ENCODE peak calls at places on chromosomes 12 and 14, in seven cellular contexts. H, V, Y, M, F, I and Q are unnamed samples.
A peak's percentile ranks its signal among the peaks of the same experiment; 100 is the strongest.

GRCh38 chr12:78703820-78704525 is 160.6 kb upstream of the SYT1 start:
- DNase-seq in H (no peak), I (no peak), F (peak; percentile 91), V (no peak), Y (no peak), M (no peak), Q (no peak)

GRCh38 chr12:14846042-14846587 is 2.8 kb upstream of the ART4 start:
- DNase-seq in Y (no peak), F (no peak), M (no peak), H (no peak), I (no peak), V (no peak), Q (no peak)

GRCh38 chr14:102183922-102184677 is 44.4 kb downstream of the WDR20 start:
- DNase-seq in V (no peak), M (no peak), H (peak; percentile 16), Y (no peak), I (no peak), F (no peak), Q (no peak)

GRCh38 chr12:46553266-46553665 is 180.7 kb upstream of the SLC38A2 start:
- DNase-seq in H (no peak), V (no peak), I (no peak), M (no peak), Y (no peak), F (peak; percentile 59), Q (no peak)

GRCh38 chr14:24392327-24393098 is 6.3 kb upstream of the NYNRIN start:
- DNase-seq in Y (no peak), V (no peak), I (no peak), H (no peak), F (peak; percentile 30), M (no peak), Q (no peak)

GRCh38 chr12:1498199-1498740 is 96.1 kb downstream of the FBXL14 start:
- DNase-seq in I (no peak), M (no peak), V (no peak), H (no peak), F (no peak), Y (no peak), Q (no peak)

GRCh38 chr12:86429824-86430223 is 173.6 kb upstream of the MGAT4C start:
- DNase-seq in M (no peak), H (no peak), Y (no peak), F (no peak), I (no peak), V (no peak), Q (no peak)

GRCh38 chr12:123269980-123270379 is 1.7 kb downstream of the CDK2AP1 start:
- DNase-seq in M (no peak), V (no peak), I (no peak), Y (peak; percentile 29), F (no peak), H (no peak), Q (no peak)

GRCh38 chr12:114769634-114770033 is 85.7 kb upstream of the TBX3 start:
- DNase-seq in V (no peak), H (no peak), Y (no peak), F (no peak), M (no peak), I (no peak), Q (no peak)

GRCh38 chr12:108647936-108648287 is 14.2 kb upstream of the SELPLG start:
- DNase-seq in Y (no peak), F (no peak), V (no peak), M (no peak), I (no peak), H (no peak), Q (no peak)

GRCh38 chr12:10873374-10873773 is 10.7 kb downstream of the PRH1 start:
- DNase-seq in I (no peak), H (no peak), V (no peak), M (no peak), F (no peak), Y (no peak), Q (no peak)

GRCh38 chr12:47686645-47687240 is 19.1 kb downstream of the RPAP3 start:
- DNase-seq in F (peak; percentile 57), H (no peak), I (no peak), M (peak; percentile 19), Y (no peak), V (no peak), Q (no peak)

GRCh38 chr14:33679461-33680225 is 271.2 kb downstream of the EGLN3 start:
- DNase-seq in I (no peak), V (no peak), H (no peak), F (peak; percentile 90), Y (no peak), M (peak; percentile 25), Q (no peak)

GRCh38 chr14:41899416-41899815 is 292.7 kb downstream of the LRFN5 start:
- DNase-seq in F (no peak), V (no peak), H (no peak), I (no peak), M (no peak), Y (no peak), Q (no peak)

GRCh38 chr12:72610854-72611358 is 338.7 kb downstream of the TRHDE start:
- DNase-seq in I (no peak), M (no peak), F (no peak), Y (no peak), V (no peak), H (no peak), Q (no peak)

GRCh38 chr12:102963796-102964195 is 6.3 kb downstream of the ASCL1 start:
- DNase-seq in I (no peak), H (no peak), V (no peak), Y (no peak), M (no peak), F (no peak), Q (no peak)

GRCh38 chr12:25025951-25026490 is 77.1 kb upstream of the BCAT1 start:
- DNase-seq in M (no peak), V (no peak), H (no peak), Y (no peak), I (no peak), F (no peak), Q (no peak)

GRCh38 chr12:26204612-26205289 is 9.4 kb downstream of the SSPN start:
- DNase-seq in I (no peak), H (no peak), V (no peak), M (no peak), F (no peak), Y (no peak), Q (no peak)

GRCh38 chr14:96889091-96889490 is 91.9 kb downstream of the VRK1 start:
- DNase-seq in H (no peak), V (no peak), I (no peak), M (no peak), Y (no peak), F (no peak), Q (no peak)

GRCh38 chr14:68603682-68604360 is 189.0 kb downstream of the ZFP36L1 start:
- DNase-seq in H (no peak), Y (no peak), F (no peak), V (no peak), I (no peak), M (no peak), Q (no peak)

GRCh38 chr12:63949902-63950301 is 105.4 kb downstream of the SRGAP1 start:
- DNase-seq in I (no peak), H (no peak), M (no peak), F (no peak), V (no peak), Y (no peak), Q (no peak)

GRCh38 chr12:123602651-123603195 is 824 bp downstream of the DDX55 start:
- DNase-seq in V (no peak), H (no peak), I (no peak), F (no peak), M (peak; percentile 48), Y (no peak), Q (no peak)

GRCh38 chr14:101559624-101560533 is 1.4 kb upstream of the DIO3 start:
- DNase-seq in V (peak; percentile 69), F (no peak), Y (no peak), H (peak; percentile 80), I (no peak), M (no peak), Q (no peak)

GRCh38 chr14:52112336-52113018 is 43.6 kb upstream of the NID2 start:
- DNase-seq in F (peak; percentile 83), I (no peak), M (no peak), H (no peak), Y (no peak), V (no peak), Q (no peak)

GRCh38 chr14:26286806-26287205 is 311.0 kb downstream of the NOVA1 start:
- DNase-seq in H (no peak), M (no peak), V (no peak), Y (no peak), F (no peak), I (no peak), Q (no peak)

GRCh38 chr12:109772622-109773321 is 59.1 kb downstream of the FAM222A start:
- DNase-seq in I (no peak), M (no peak), H (peak; percentile 18), V (no peak), Y (peak; percentile 3), F (no peak), Q (no peak)

GRCh38 chr12:1791104-1791927 is 29.0 kb upstream of the LRTM2 start:
- DNase-seq in Y (no peak), M (peak; percentile 74), V (no peak), H (peak; percentile 77), I (peak; percentile 49), F (peak; percentile 63), Q (peak; percentile 56)

GRCh38 chr14:65709576-65709975 is 297.0 kb downstream of the FUT8 start:
- DNase-seq in Y (no peak), H (no peak), V (no peak), M (no peak), I (no peak), F (no peak), Q (no peak)

GRCh38 chr12:103330672-103331071 is 165.1 kb downstream of the C12orf42 start:
- DNase-seq in V (no peak), Y (no peak), H (no peak), F (no peak), I (no peak), M (no peak), Q (no peak)

GRCh38 chr14:91714805-91715204 is 17.1 kb downstream of the CATSPERB start:
- DNase-seq in M (no peak), H (no peak), V (no peak), F (no peak), I (peak; percentile 3), Y (no peak), Q (peak; percentile 16)